ENCODE peak calls at places on chromosome 1, in ten cellular contexts. Q, O, N, C, S, T, J, B, Y and R are unnamed samples. For H3K27me3, the result is how much of the 10 kb centered on the place peaks cover.

GRCh38 chr1:37430074-37430985 is 44.0 kb upstream of the ZC3H12A start:
- DNase-seq in Q (no peak), O (no peak), N (no peak), C (no peak), S (no peak), T (no peak), J (no peak), B (no peak), Y (no peak), R (no peak)

GRCh38 chr1:184753608-184754478 is 815 bp downstream of the EDEM3 start:
- DNase-seq in Q (peak), O (peak), N (peak), C (peak), S (peak), T (peak), J (peak), B (no peak), Y (peak), R (peak)

GRCh38 chr1:60865146-60865545 is 217.2 kb upstream of the NFIA start:
- DNase-seq in Q (no peak), O (no peak), N (no peak), C (no peak), S (no peak), T (no peak), J (no peak), B (no peak), Y (no peak), R (no peak)

GRCh38 chr1:40439247-40439646 is 11.0 kb upstream of the ZFP69B start:
- DNase-seq in Q (no peak), O (no peak), N (no peak), C (no peak), S (no peak), T (no peak), J (no peak), B (no peak), Y (no peak), R (no peak)

GRCh38 chr1:41349361-41350054 is 11.7 kb upstream of the FOXO6 start:
- DNase-seq in Q (no peak), O (no peak), N (no peak), C (no peak), S (no peak), T (no peak), J (no peak), B (peak), Y (no peak), R (no peak)

GRCh38 chr1:226009650-226010044 is 10.5 kb upstream of the SDE2 start:
- DNase-seq in Q (no peak), O (no peak), N (no peak), C (no peak), S (no peak), T (no peak), J (no peak), B (no peak), Y (no peak), R (no peak)

GRCh38 chr1:33298623-33299277 is 22.1 kb downstream of the A3GALT2 start:
- DNase-seq in Q (peak), O (peak), N (peak), C (peak), S (peak), T (peak), J (peak), B (no peak), Y (peak), R (peak)

GRCh38 chr1:11499825-11500331 is 20.9 kb downstream of the DISP3 start:
- DNase-seq in Q (no peak), O (peak), N (no peak), C (no peak), S (no peak), T (no peak), J (no peak), B (no peak), Y (no peak), R (no peak)

GRCh38 chr1:115976062-115976899 is at the start of gene SLC22A15:
- DNase-seq in Q (peak), O (peak), N (peak), C (peak), S (no peak), T (peak), J (peak), B (no peak), Y (peak), R (peak)

GRCh38 chr1:68449901-68450300 is at the start of gene RPE65:
- DNase-seq in Q (no peak), O (no peak), N (no peak), C (no peak), S (no peak), T (no peak), J (no peak), B (no peak), Y (peak), R (no peak)

GRCh38 chr1:117130526-117130925 is 9.0 kb upstream of the TRIM45 start:
- DNase-seq in Q (no peak), O (no peak), N (no peak), C (no peak), S (no peak), T (no peak), J (no peak), B (no peak), Y (no peak), R (no peak)

GRCh38 chr1:117127840-117128239 is 6.3 kb upstream of the TRIM45 start:
- DNase-seq in Q (no peak), O (no peak), N (no peak), C (no peak), S (peak), T (no peak), J (no peak), B (no peak), Y (no peak), R (no peak)

GRCh38 chr1:117123274-117123673 is 1.7 kb upstream of the TRIM45 start:
- DNase-seq in Q (no peak), O (no peak), N (no peak), C (no peak), S (no peak), T (no peak), J (no peak), B (no peak), Y (no peak), R (no peak)

DNA sequence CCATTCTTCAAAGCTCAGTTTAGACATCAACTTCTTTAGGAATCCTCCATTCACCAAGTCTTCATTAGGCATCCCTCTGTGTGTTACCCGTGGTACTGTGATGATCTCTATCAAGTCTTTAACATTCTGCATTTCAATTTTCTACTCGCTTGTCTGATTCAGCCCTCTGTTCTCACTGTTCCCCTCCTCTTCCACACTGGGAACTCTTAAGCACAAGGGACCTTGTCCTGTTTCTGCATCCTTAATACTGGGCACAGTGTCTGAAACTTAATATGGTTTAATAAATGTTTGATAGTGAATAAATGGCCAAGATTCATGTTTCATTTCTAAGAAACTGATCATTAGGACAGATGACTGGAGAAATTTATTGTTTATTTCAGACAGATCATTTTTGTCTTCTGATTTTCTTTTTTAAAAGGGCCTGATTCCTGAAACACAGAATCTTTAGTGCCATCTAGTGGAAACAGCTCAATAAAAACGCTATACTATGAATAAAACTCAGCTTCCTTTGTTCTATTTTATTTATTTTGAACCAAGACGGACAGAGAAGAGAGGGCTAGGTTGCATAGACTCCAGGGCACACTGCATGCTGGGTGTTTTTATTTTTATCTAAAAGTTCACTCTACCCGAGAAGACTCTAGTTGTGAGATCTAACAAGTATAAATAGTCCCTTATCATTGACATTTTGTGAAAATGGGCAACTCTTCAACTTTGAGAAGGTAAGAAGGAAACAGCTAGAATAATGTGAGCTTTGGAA is 7.0 kb upstream of the TRIM45 start:
- DNase-seq in Q (peak), O (no peak), N (no peak), C (no peak), S (peak), T (no peak), J (no peak), B (no peak), Y (peak), R (no peak)
- TF ChIP-seq CTCF in Q (peak), O (peak), N (peak), C (peak), S (peak), T (peak), J (peak), B (peak), Y (peak), R (peak)

GRCh38 chr1:165344736-165345135 is 11.8 kb downstream of the LMX1A start:
- DNase-seq in Q (no peak), O (no peak), N (no peak), C (no peak), S (no peak), T (no peak), J (no peak), B (no peak), Y (no peak), R (no peak)

GRCh38 chr1:165344198-165344597 is 12.3 kb downstream of the LMX1A start:
- DNase-seq in Q (no peak), O (no peak), N (no peak), C (no peak), S (no peak), T (no peak), J (no peak), B (no peak), Y (no peak), R (no peak)

GRCh38 chr1:165350861-165351260 is 5.7 kb downstream of the LMX1A start:
- DNase-seq in Q (no peak), O (peak), N (no peak), C (no peak), S (no peak), T (no peak), J (no peak), B (no peak), Y (no peak), R (no peak)

GRCh38 chr1:165342588-165342987 is 13.9 kb downstream of the LMX1A start:
- DNase-seq in Q (no peak), O (no peak), N (no peak), C (no peak), S (no peak), T (no peak), J (no peak), B (no peak), Y (no peak), R (no peak)

GRCh38 chr1:165345502-165345901 is 11.0 kb downstream of the LMX1A start:
- DNase-seq in Q (no peak), O (no peak), N (no peak), C (no peak), S (no peak), T (no peak), J (no peak), B (no peak), Y (no peak), R (no peak)
- H3K27ac ChIP-seq in Q (no peak), O (no peak), N (no peak), C (no peak), S (no peak), T (no peak), J (no peak), B (no peak), Y (no peak), R (no peak)

GRCh38 chr1:88566615-88567387 is 117.3 kb upstream of the PKN2 start:
- DNase-seq in Q (no peak), O (no peak), N (no peak), C (no peak), S (no peak), T (no peak), J (no peak), B (no peak), Y (no peak), R (no peak)
- H3K27me3 ChIP-seq in Q (under half), O (under half), N (under half), C (under half), S (under half), T (under half), J (under half), B (under half), Y (under half), R (under half)

GRCh38 chr1:66332524-66332853 is 201.5 kb upstream of the SGIP1 start:
- DNase-seq in Q (no peak), O (no peak), N (no peak), C (no peak), S (no peak), T (no peak), J (no peak), B (no peak), Y (no peak), R (no peak)

GRCh38 chr1:66334311-66334710 is 199.6 kb upstream of the SGIP1 start:
- DNase-seq in Q (no peak), O (no peak), N (no peak), C (no peak), S (no peak), T (no peak), J (no peak), B (no peak), Y (no peak), R (no peak)

GRCh38 chr1:66333463-66334232 is 200.3 kb upstream of the SGIP1 start:
- DNase-seq in Q (no peak), O (no peak), N (peak), C (peak), S (no peak), T (no peak), J (peak), B (no peak), Y (no peak), R (no peak)

GRCh38 chr1:66330711-66331110 is 203.2 kb upstream of the SGIP1 start:
- DNase-seq in Q (peak), O (no peak), N (no peak), C (no peak), S (peak), T (no peak), J (no peak), B (no peak), Y (peak), R (no peak)

GRCh38 chr1:66331641-66332523 is 202.1 kb upstream of the SGIP1 start:
- DNase-seq in Q (peak), O (peak), N (peak), C (peak), S (peak), T (peak), J (peak), B (no peak), Y (peak), R (peak)
- TF ChIP-seq CTCF in Q (peak), O (peak), N (no peak), C (peak), S (peak), T (peak), J (no peak), B (peak), Y (peak), R (no peak)

GRCh38 chr1:78760858-78761257 is 111.2 kb downstream of the IFI44 start:
- DNase-seq in Q (no peak), O (no peak), N (no peak), C (no peak), S (peak), T (no peak), J (no peak), B (no peak), Y (peak), R (no peak)
- H3K27ac ChIP-seq in Q (no peak), O (no peak), N (no peak), C (no peak), S (no peak), T (no peak), J (no peak), B (no peak), Y (no peak), R (no peak)

DNA sequence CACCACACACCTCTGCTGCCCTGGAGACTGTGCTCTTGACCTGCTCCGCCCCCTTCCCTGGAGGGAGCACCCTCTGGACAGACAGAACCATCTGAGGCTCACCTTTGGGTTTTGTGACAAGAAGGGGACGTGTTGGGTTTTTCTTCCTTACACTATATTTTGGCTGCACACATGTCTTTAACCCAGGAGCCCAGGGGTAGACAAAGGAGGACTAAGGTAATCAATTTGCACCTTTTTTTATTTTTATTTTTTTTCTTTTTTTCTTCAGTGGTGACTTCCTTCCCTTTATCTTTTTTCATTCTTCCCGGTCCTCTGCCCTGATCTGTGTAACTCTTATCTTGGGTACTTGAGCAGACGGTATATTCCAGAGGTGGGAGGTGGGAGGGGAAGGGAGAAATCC is 8.5 kb upstream of the TXLNA start:
- DNase-seq in Q (no peak), O (no peak), N (no peak), C (no peak), S (no peak), T (no peak), J (no peak), B (no peak), Y (no peak), R (no peak)
- H3K27me3 ChIP-seq in Q (under half), O (under half), N (under half), C (under half), S (under half), T (under half), J (under half), B (under half), Y (under half), R (under half)

GRCh38 chr1:32240140-32240951 is 6.7 kb upstream of the FAM167B start:
- DNase-seq in Q (peak), O (peak), N (peak), C (peak), S (peak), T (peak), J (peak), B (no peak), Y (peak), R (peak)
- TF ChIP-seq CTCF in Q (peak), O (peak), N (peak), C (peak), S (peak), T (peak), J (peak), B (no peak), Y (peak), R (peak)

DNA sequence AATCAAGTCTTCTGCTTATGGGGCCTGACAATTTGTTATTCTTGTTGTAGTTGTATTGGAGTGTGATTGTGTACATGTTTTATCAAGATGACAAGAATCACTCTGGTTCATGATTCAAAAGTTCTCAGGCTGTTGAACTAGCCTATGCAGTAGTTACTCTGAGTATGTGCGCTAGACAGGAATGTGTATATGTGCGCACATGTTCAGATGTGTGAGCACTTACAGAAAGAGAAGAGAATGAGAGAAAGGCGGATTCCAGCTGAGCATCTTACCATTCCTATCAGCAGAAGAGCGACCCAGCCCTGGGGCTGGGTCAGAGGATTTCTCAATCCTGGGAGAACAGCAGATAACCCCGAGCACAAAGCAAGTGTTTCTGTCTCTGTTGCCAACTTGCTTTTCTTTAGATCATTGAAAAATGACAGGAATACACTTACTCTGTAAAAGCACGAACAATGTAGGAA is 110.8 kb upstream of the HOOK1 start:
- DNase-seq in Q (no peak), O (no peak), N (no peak), C (no peak), S (peak), T (no peak), J (no peak), B (no peak), Y (no peak), R (no peak)
- H3K27ac ChIP-seq in Q (no peak), O (no peak), N (peak), C (no peak), S (peak), T (peak), J (peak), B (peak), Y (peak), R (no peak)

GRCh38 chr1:196260267-196260666 is 348.0 kb downstream of the KCNT2 start:
- DNase-seq in Q (no peak), O (no peak), N (no peak), C (no peak), S (no peak), T (no peak), J (no peak), B (no peak), Y (no peak), R (no peak)
- H3K27me3 ChIP-seq in Q (under half), O (under half), N (under half), C (under half), S (under half), T (under half), J (under half), B (under half), Y (under half), R (under half)

DNA sequence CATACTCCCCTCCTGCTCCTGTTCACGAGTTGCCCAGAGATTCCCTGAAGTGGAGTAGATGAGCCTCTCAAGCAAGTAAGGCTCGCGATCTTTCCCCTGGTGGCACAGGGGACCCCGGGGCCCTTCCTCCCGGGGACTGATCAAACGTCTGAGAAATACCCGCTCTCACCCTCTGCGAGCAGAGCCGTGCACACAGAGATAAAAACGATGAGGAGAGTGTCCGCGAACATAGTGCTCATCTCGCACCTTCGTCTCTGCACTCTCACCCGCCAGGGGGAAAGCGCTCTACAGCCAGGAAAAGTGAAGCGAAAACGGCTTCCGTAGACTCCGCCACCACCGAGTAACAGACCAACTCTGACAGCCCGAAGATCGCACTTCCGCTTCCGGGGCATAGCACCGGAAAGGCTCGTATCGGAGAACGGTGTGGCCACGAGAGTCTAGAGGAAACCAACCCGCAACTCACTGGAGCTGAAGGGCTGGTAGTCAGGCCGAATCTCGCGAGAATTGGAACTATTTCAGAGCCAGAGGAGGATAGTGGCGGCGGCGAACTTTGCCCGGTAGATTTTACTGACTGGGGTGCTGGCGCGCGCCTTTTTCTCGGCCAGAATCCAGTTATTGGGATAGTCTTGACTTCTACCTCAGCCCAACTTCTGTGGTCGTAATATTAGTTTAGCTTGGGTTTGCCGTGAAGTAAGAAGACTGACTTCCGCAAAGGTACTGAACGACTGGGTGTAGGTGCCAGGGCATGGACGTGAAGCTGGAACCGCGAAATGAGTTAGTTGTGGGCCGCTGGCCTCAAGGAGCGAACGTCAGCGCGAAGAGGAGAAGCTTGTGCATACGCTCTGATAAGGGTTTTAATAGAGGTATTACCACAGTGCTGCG is at the start of gene TMCO1:
- DNase-seq in Q (peak), O (peak), N (peak), C (peak), S (peak), T (peak), J (peak), B (no peak), Y (peak), R (peak)
- TF ChIP-seq CTCF in Q (peak), O (peak), N (no peak), C (no peak), S (peak), T (no peak), J (no peak), B (no peak), Y (peak), R (no peak)